ENCODE peak calls at places on chromosomes 11 and 22, in seven cellular contexts. One of them, this sample, is unnamed. For H3K36me3, the result is how much of the 10 kb centered on the place peaks cover.

GRCh38 chr11:38710262-38710661 is 2112.2 kb upstream of the RAG2 start:
- DNase-seq in esophagus muscularis mucosa: no peak
- DNase-seq in spleen: no peak
- DNase-seq in stomach: no peak
- DNase-seq in GM12878: no peak
- DNase-seq in transverse colon: no peak
- DNase-seq in sigmoid colon: no peak
- DNase-seq in this sample: no peak

GRCh38 chr11:9264381-9265210 is 554 bp downstream of the DENND5A start:
- DNase-seq in transverse colon: peak
- DNase-seq in esophagus muscularis mucosa: peak
- DNase-seq in stomach: peak
- DNase-seq in GM12878: no peak
- DNase-seq in sigmoid colon: peak
- DNase-seq in spleen: peak
- DNase-seq in this sample: no peak

GRCh38 chr11:27719575-27719925 is 19.3 kb upstream of the BDNF start:
- DNase-seq in stomach: no peak
- DNase-seq in GM12878: no peak
- DNase-seq in esophagus muscularis mucosa: no peak
- DNase-seq in sigmoid colon: no peak
- DNase-seq in spleen: no peak
- DNase-seq in transverse colon: no peak
- DNase-seq in this sample: no peak

GRCh38 chr22:22316589-22316988 is 72.0 kb downstream of the VPREB1 start:
- DNase-seq in GM12878: no peak
- DNase-seq in stomach: no peak
- DNase-seq in sigmoid colon: no peak
- DNase-seq in transverse colon: no peak
- DNase-seq in esophagus muscularis mucosa: no peak
- DNase-seq in spleen: no peak
- DNase-seq in this sample: no peak

GRCh38 chr22:36856121-36856791 is 4.5 kb upstream of the NCF4 start:
- DNase-seq in esophagus muscularis mucosa: peak
- DNase-seq in transverse colon: peak
- DNase-seq in spleen: peak
- DNase-seq in sigmoid colon: peak
- DNase-seq in stomach: peak
- DNase-seq in GM12878: no peak
- DNase-seq in this sample: no peak

GRCh38 chr11:123174196-123175183 is 20.6 kb downstream of the CLMP start:
- DNase-seq in transverse colon: peak
- DNase-seq in GM12878: no peak
- DNase-seq in esophagus muscularis mucosa: no peak
- DNase-seq in stomach: peak
- DNase-seq in spleen: no peak
- DNase-seq in sigmoid colon: peak
- DNase-seq in this sample: no peak

GRCh38 chr11:103907136-103907535 is 129.3 kb upstream of the DDI1 start:
- DNase-seq in GM12878: no peak
- DNase-seq in sigmoid colon: no peak
- DNase-seq in spleen: no peak
- DNase-seq in transverse colon: no peak
- DNase-seq in esophagus muscularis mucosa: no peak
- DNase-seq in stomach: no peak
- DNase-seq in this sample: no peak

GRCh38 chr11:69658606-69659450 is 16.3 kb downstream of the LTO1 start:
- DNase-seq in sigmoid colon: no peak
- DNase-seq in transverse colon: no peak
- DNase-seq in stomach: no peak
- DNase-seq in spleen: peak
- DNase-seq in esophagus muscularis mucosa: no peak
- DNase-seq in GM12878: no peak
- DNase-seq in this sample: no peak

GRCh38 chr11:120537996-120538395 is 26.4 kb downstream of the GRIK4 start:
- DNase-seq in spleen: no peak
- DNase-seq in sigmoid colon: no peak
- DNase-seq in esophagus muscularis mucosa: no peak
- DNase-seq in stomach: no peak
- DNase-seq in GM12878: no peak
- DNase-seq in transverse colon: no peak
- DNase-seq in this sample: no peak

GRCh38 chr11:68351450-68352275 is 39.3 kb downstream of the LRP5 start:
- DNase-seq in sigmoid colon: no peak
- DNase-seq in transverse colon: no peak
- DNase-seq in GM12878: no peak
- DNase-seq in stomach: no peak
- DNase-seq in esophagus muscularis mucosa: no peak
- DNase-seq in spleen: no peak
- DNase-seq in this sample: no peak

GRCh38 chr11:116492600-116492999 is 280.2 kb downstream of the BUD13 start:
- DNase-seq in spleen: no peak
- DNase-seq in transverse colon: no peak
- DNase-seq in sigmoid colon: no peak
- DNase-seq in GM12878: no peak
- DNase-seq in esophagus muscularis mucosa: no peak
- DNase-seq in stomach: no peak
- DNase-seq in this sample: no peak

GRCh38 chr11:119585038-119585666 is 143.8 kb downstream of the NECTIN1 start:
- DNase-seq in sigmoid colon: no peak
- DNase-seq in GM12878: no peak
- DNase-seq in stomach: peak
- DNase-seq in spleen: no peak
- DNase-seq in esophagus muscularis mucosa: no peak
- DNase-seq in transverse colon: peak
- DNase-seq in this sample: no peak

GRCh38 chr11:64267207-64267945 is 16.0 kb downstream of the PLCB3 start:
- DNase-seq in spleen: peak
- DNase-seq in esophagus muscularis mucosa: no peak
- DNase-seq in transverse colon: no peak
- DNase-seq in stomach: no peak
- DNase-seq in sigmoid colon: no peak
- DNase-seq in GM12878: no peak
- DNase-seq in this sample: no peak

GRCh38 chr22:30485362-30485988 is 13.7 kb upstream of the SEC14L3 start:
- DNase-seq in stomach: peak
- DNase-seq in esophagus muscularis mucosa: no peak
- DNase-seq in spleen: peak
- DNase-seq in sigmoid colon: peak
- DNase-seq in GM12878: peak
- DNase-seq in transverse colon: peak
- DNase-seq in this sample: no peak

DNA sequence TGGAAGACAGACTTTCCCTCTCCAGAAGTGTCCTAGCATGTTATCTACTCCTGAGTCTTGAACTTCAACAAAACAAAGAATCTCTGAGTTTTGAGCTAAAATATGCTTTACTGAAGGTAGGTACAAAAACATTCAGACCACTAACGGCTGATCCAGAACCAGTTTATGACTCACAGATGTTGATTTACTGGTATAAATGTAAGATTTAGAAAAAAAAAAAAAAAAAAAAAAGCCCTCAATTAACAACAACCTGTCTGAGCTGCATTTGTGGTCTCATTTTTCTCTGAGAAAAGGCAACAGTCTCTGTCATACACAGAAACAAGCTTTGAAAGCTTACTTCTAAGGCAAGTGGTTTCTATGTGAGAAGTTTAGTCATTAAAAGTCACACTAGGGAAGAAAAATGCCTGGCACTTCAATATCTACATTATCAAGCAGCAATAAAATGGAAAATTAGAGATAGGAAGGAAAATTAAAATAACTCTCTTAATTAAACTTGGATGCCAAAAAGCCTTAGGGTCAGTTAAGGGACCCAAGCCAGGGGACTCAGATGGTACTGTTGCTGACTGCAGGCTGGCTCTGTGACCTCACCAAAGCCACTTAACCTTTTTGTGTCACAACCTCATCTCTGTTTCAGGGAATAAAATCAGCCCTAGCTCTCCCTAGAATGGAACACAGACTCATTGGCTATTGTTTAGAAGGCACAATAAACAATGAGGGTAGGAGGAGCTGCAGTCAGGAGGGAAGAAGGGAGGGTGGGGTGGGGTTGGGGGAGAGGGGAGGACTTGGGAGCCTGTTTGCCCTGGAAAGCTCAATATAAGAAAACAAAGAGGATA is 61.7 kb downstream of the ETS1 start:
- DNase-seq in stomach: no peak
- DNase-seq in spleen: no peak
- DNase-seq in transverse colon: no peak
- DNase-seq in esophagus muscularis mucosa: peak
- DNase-seq in sigmoid colon: no peak
- DNase-seq in GM12878: no peak
- DNase-seq in this sample: no peak
- TF ChIP-seq POLR2A in stomach: no peak
- TF ChIP-seq POLR2A in spleen: no peak
- TF ChIP-seq POLR2A in transverse colon: peak
- TF ChIP-seq POLR2A in esophagus muscularis mucosa: no peak
- TF ChIP-seq POLR2A in sigmoid colon: no peak
- TF ChIP-seq POLR2A in GM12878: no peak
- TF ChIP-seq POLR2A in this sample: no peak

DNA sequence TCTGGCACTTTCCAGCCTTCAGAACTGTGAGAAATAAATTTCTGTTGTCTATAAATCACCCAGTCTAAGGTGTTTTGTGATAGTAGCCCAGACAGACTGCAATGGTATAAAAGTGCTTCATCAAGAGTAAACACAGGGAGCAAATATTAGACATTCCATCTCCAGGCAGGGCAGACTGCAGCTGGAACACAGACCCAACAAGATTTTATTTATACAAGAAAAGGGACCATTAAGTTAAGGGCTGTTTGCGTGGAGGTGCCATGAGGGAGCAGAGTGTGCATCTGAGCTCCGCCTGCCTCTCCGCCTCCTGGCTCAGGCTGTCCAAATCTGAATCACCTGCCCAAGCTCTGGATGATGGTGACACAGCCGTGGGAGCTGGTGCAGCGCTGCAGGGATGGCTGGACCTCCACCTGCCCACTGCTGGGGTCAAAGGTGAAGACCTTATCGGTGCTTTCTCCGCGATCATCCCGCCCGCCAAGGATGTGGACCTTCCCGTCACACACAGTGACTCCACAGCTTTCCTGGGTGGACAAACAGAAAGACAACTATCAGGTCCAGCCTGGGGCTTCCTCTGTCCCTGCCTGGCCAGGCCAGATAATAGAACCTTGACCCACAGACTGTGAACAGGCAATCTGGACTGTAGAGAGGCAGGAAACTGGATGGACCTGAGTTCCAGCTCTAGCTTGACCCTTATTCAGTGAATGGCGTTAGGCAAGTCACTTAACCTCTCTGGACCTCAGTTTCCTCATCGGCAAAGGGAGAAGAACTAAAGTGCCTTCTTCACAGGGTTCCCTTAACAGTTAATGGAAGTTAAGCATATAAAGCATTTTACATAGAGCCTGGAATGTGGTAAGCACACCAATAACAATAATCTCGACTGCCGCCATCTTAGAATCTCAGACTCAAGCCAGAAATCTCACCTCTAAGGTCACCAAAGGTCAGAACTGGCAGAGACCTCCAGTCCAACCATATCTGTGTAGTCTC is 10.5 kb downstream of the KLHL35 start:
- DNase-seq in spleen: peak
- DNase-seq in sigmoid colon: no peak
- DNase-seq in transverse colon: peak
- DNase-seq in esophagus muscularis mucosa: no peak
- DNase-seq in stomach: peak
- DNase-seq in GM12878: no peak
- DNase-seq in this sample: no peak
- TF ChIP-seq POLR2AphosphoS5 in spleen: peak
- TF ChIP-seq POLR2AphosphoS5 in sigmoid colon: no peak
- TF ChIP-seq POLR2AphosphoS5 in transverse colon: no peak
- TF ChIP-seq POLR2AphosphoS5 in esophagus muscularis mucosa: no peak
- TF ChIP-seq POLR2AphosphoS5 in stomach: peak
- TF ChIP-seq POLR2AphosphoS5 in GM12878: no peak
- TF ChIP-seq POLR2AphosphoS5 in this sample: no peak

GRCh38 chr11:44943696-44944095 is 7.0 kb downstream of the TP53I11 start:
- DNase-seq in transverse colon: no peak
- DNase-seq in stomach: no peak
- DNase-seq in GM12878: no peak
- DNase-seq in spleen: no peak
- DNase-seq in esophagus muscularis mucosa: no peak
- DNase-seq in sigmoid colon: no peak
- DNase-seq in this sample: no peak

GRCh38 chr11:44941286-44942021 is 9.2 kb downstream of the TP53I11 start:
- DNase-seq in esophagus muscularis mucosa: no peak
- DNase-seq in spleen: no peak
- DNase-seq in stomach: no peak
- DNase-seq in sigmoid colon: no peak
- DNase-seq in transverse colon: no peak
- DNase-seq in GM12878: no peak
- DNase-seq in this sample: no peak

GRCh38 chr11:44944181-44944852 is 6.4 kb downstream of the TP53I11 start:
- DNase-seq in esophagus muscularis mucosa: no peak
- DNase-seq in GM12878: no peak
- DNase-seq in stomach: no peak
- DNase-seq in spleen: no peak
- DNase-seq in sigmoid colon: no peak
- DNase-seq in transverse colon: no peak
- DNase-seq in this sample: no peak

GRCh38 chr11:44942029-44942710 is 8.5 kb downstream of the TP53I11 start:
- DNase-seq in spleen: no peak
- DNase-seq in transverse colon: no peak
- DNase-seq in esophagus muscularis mucosa: no peak
- DNase-seq in sigmoid colon: no peak
- DNase-seq in stomach: no peak
- DNase-seq in GM12878: no peak
- DNase-seq in this sample: no peak

GRCh38 chr11:44943118-44943517 is 7.6 kb downstream of the TP53I11 start:
- DNase-seq in transverse colon: peak
- DNase-seq in spleen: peak
- DNase-seq in esophagus muscularis mucosa: no peak
- DNase-seq in sigmoid colon: no peak
- DNase-seq in stomach: peak
- DNase-seq in GM12878: no peak
- DNase-seq in this sample: no peak
- H3K36me3 ChIP-seq in transverse colon: under half
- H3K36me3 ChIP-seq in spleen: under half
- H3K36me3 ChIP-seq in esophagus muscularis mucosa: under half
- H3K36me3 ChIP-seq in sigmoid colon: under half
- H3K36me3 ChIP-seq in stomach: under half
- H3K36me3 ChIP-seq in GM12878: under half
- H3K36me3 ChIP-seq in this sample: under half

DNA sequence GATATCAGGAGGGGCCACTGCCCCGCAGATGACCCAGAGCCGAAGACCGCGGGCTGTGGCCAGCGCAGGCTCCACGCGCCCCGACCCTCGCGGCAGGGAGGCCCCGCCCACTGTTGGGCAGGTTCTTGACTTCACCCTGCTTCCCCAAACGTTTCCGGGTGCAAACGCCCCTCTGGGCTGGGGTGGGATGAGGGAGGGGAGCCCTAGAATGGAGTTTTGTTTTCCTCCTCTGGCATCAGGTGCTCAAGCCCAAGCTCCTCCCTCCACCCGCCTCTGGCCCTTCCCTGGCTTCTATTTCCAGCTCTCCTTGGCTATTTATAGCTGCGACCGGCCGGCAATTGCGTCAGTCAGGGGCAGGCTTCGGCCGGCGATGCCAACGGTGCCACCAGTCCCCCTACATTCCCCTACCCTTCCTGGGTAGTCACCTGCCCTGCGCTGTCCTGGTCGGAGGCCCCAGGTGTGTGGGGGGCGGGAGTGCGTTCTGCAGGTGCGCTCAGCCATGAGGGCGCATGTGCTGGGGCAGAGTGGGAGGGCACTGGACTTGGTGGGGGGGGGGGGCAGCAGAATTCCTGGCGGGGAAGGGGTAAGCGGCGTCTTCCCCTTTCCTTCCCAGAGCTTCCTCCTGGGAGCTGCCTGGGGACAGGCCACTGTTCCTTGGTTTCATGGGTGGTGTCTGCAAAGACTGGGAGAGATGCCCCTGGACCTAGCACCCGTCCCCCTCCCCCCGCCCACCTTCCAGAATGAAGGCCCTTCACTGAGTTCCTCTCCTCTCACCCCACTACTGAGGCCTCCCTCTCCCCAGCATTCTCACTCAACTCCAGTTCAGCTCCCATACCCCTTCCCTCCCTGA is 23.6 kb downstream of the DUSP8 start:
- DNase-seq in spleen: no peak
- DNase-seq in sigmoid colon: peak
- DNase-seq in GM12878: no peak
- DNase-seq in esophagus muscularis mucosa: no peak
- DNase-seq in transverse colon: peak
- DNase-seq in stomach: peak
- DNase-seq in this sample: no peak
- TF ChIP-seq POLR2A in spleen: no peak
- TF ChIP-seq POLR2A in sigmoid colon: peak
- TF ChIP-seq POLR2A in GM12878: no peak
- TF ChIP-seq POLR2A in esophagus muscularis mucosa: no peak
- TF ChIP-seq POLR2A in transverse colon: peak
- TF ChIP-seq POLR2A in stomach: no peak
- TF ChIP-seq POLR2A in this sample: no peak